ENCODE peak calls at places on chromosomes 12 and 14, in eight cellular contexts. One of them, this sample, is unnamed.

GRCh38 chr14:23439107-23439835 is 3.8 kb upstream of the MYH7 start:
- DNase-seq in frontal cortex: no peak
- DNase-seq in stimulated activated CD4-positive, alpha-beta T cell treated with anti-CD3 and anti-CD28 coated beads, Interleukin-2, amount 100 ng/mL, for 48 hours: no peak
- DNase-seq in fibroblast of lung: no peak
- DNase-seq in activated CD8-positive, alpha-beta memory T cell treated with anti-CD3 and anti-CD28 coated beads, Interleukin-2, amount 50 U/mL, for 48 hours: peak; percentile 37
- DNase-seq in GM12865: no peak
- DNase-seq in thoracic aorta: no peak
- DNase-seq in Right ventricle myocardium inferior: no peak
- DNase-seq in this sample: no peak

GRCh38 chr14:69093551-69094421 is 59.1 kb downstream of the DCAF5 start:
- DNase-seq in thoracic aorta: no peak
- DNase-seq in stimulated activated CD4-positive, alpha-beta T cell treated with anti-CD3 and anti-CD28 coated beads, Interleukin-2, amount 100 ng/mL, for 48 hours: no peak
- DNase-seq in fibroblast of lung: peak; percentile 33
- DNase-seq in frontal cortex: peak; percentile 31
- DNase-seq in GM12865: no peak
- DNase-seq in activated CD8-positive, alpha-beta memory T cell treated with anti-CD3 and anti-CD28 coated beads, Interleukin-2, amount 50 U/mL, for 48 hours: no peak
- DNase-seq in Right ventricle myocardium inferior: no peak
- DNase-seq in this sample: no peak

GRCh38 chr12:94148841-94149780 is 734 bp downstream of the PLXNC1 start:
- DNase-seq in stimulated activated CD4-positive, alpha-beta T cell treated with anti-CD3 and anti-CD28 coated beads, Interleukin-2, amount 100 ng/mL, for 48 hours: peak; percentile 30
- DNase-seq in frontal cortex: peak; percentile 72
- DNase-seq in fibroblast of lung: peak; percentile 49
- DNase-seq in activated CD8-positive, alpha-beta memory T cell treated with anti-CD3 and anti-CD28 coated beads, Interleukin-2, amount 50 U/mL, for 48 hours: peak; percentile 78
- DNase-seq in Right ventricle myocardium inferior: peak; percentile 84
- DNase-seq in thoracic aorta: no peak
- DNase-seq in GM12865: peak; percentile 85
- DNase-seq in this sample: no peak

GRCh38 chr12:52819731-52820510 is 6.0 kb upstream of the KRT4 start:
- DNase-seq in fibroblast of lung: no peak
- DNase-seq in Right ventricle myocardium inferior: no peak
- DNase-seq in GM12865: no peak
- DNase-seq in frontal cortex: no peak
- DNase-seq in activated CD8-positive, alpha-beta memory T cell treated with anti-CD3 and anti-CD28 coated beads, Interleukin-2, amount 50 U/mL, for 48 hours: no peak
- DNase-seq in thoracic aorta: no peak
- DNase-seq in stimulated activated CD4-positive, alpha-beta T cell treated with anti-CD3 and anti-CD28 coated beads, Interleukin-2, amount 100 ng/mL, for 48 hours: no peak
- DNase-seq in this sample: no peak

GRCh38 chr14:77892381-77892871 is 92.5 kb downstream of the ADCK1 start:
- DNase-seq in activated CD8-positive, alpha-beta memory T cell treated with anti-CD3 and anti-CD28 coated beads, Interleukin-2, amount 50 U/mL, for 48 hours: no peak
- DNase-seq in thoracic aorta: no peak
- DNase-seq in fibroblast of lung: no peak
- DNase-seq in GM12865: no peak
- DNase-seq in Right ventricle myocardium inferior: no peak
- DNase-seq in frontal cortex: no peak
- DNase-seq in stimulated activated CD4-positive, alpha-beta T cell treated with anti-CD3 and anti-CD28 coated beads, Interleukin-2, amount 100 ng/mL, for 48 hours: no peak
- DNase-seq in this sample: no peak

GRCh38 chr14:64947710-64948611 is 5.4 kb upstream of the GPX2 start:
- DNase-seq in frontal cortex: no peak
- DNase-seq in Right ventricle myocardium inferior: no peak
- DNase-seq in stimulated activated CD4-positive, alpha-beta T cell treated with anti-CD3 and anti-CD28 coated beads, Interleukin-2, amount 100 ng/mL, for 48 hours: no peak
- DNase-seq in GM12865: no peak
- DNase-seq in thoracic aorta: no peak
- DNase-seq in activated CD8-positive, alpha-beta memory T cell treated with anti-CD3 and anti-CD28 coated beads, Interleukin-2, amount 50 U/mL, for 48 hours: no peak
- DNase-seq in fibroblast of lung: no peak
- DNase-seq in this sample: no peak

GRCh38 chr12:64781374-64782029 is 22.3 kb upstream of the GNS start:
- DNase-seq in activated CD8-positive, alpha-beta memory T cell treated with anti-CD3 and anti-CD28 coated beads, Interleukin-2, amount 50 U/mL, for 48 hours: no peak
- DNase-seq in fibroblast of lung: no peak
- DNase-seq in GM12865: no peak
- DNase-seq in frontal cortex: no peak
- DNase-seq in stimulated activated CD4-positive, alpha-beta T cell treated with anti-CD3 and anti-CD28 coated beads, Interleukin-2, amount 100 ng/mL, for 48 hours: no peak
- DNase-seq in thoracic aorta: no peak
- DNase-seq in Right ventricle myocardium inferior: no peak
- DNase-seq in this sample: no peak

GRCh38 chr14:85528882-85529585 is 910 bp upstream of the FLRT2 start:
- DNase-seq in frontal cortex: no peak
- DNase-seq in Right ventricle myocardium inferior: no peak
- DNase-seq in activated CD8-positive, alpha-beta memory T cell treated with anti-CD3 and anti-CD28 coated beads, Interleukin-2, amount 50 U/mL, for 48 hours: no peak
- DNase-seq in GM12865: no peak
- DNase-seq in fibroblast of lung: peak; percentile 70
- DNase-seq in thoracic aorta: no peak
- DNase-seq in stimulated activated CD4-positive, alpha-beta T cell treated with anti-CD3 and anti-CD28 coated beads, Interleukin-2, amount 100 ng/mL, for 48 hours: no peak
- DNase-seq in this sample: no peak

GRCh38 chr12:26198742-26199141 is 3.4 kb downstream of the SSPN start:
- DNase-seq in stimulated activated CD4-positive, alpha-beta T cell treated with anti-CD3 and anti-CD28 coated beads, Interleukin-2, amount 100 ng/mL, for 48 hours: no peak
- DNase-seq in GM12865: no peak
- DNase-seq in activated CD8-positive, alpha-beta memory T cell treated with anti-CD3 and anti-CD28 coated beads, Interleukin-2, amount 50 U/mL, for 48 hours: no peak
- DNase-seq in fibroblast of lung: peak; percentile 47
- DNase-seq in Right ventricle myocardium inferior: no peak
- DNase-seq in frontal cortex: no peak
- DNase-seq in thoracic aorta: peak; percentile 19
- DNase-seq in this sample: no peak

GRCh38 chr12:11797317-11797913 is 147.9 kb downstream of the ETV6 start:
- DNase-seq in fibroblast of lung: peak; percentile 72
- DNase-seq in thoracic aorta: peak; percentile 25
- DNase-seq in GM12865: no peak
- DNase-seq in Right ventricle myocardium inferior: peak; percentile 52
- DNase-seq in activated CD8-positive, alpha-beta memory T cell treated with anti-CD3 and anti-CD28 coated beads, Interleukin-2, amount 50 U/mL, for 48 hours: no peak
- DNase-seq in stimulated activated CD4-positive, alpha-beta T cell treated with anti-CD3 and anti-CD28 coated beads, Interleukin-2, amount 100 ng/mL, for 48 hours: no peak
- DNase-seq in frontal cortex: no peak
- DNase-seq in this sample: no peak

GRCh38 chr12:48822139-48822538 is 3.8 kb downstream of the CACNB3 start:
- DNase-seq in Right ventricle myocardium inferior: no peak
- DNase-seq in thoracic aorta: no peak
- DNase-seq in frontal cortex: no peak
- DNase-seq in fibroblast of lung: no peak
- DNase-seq in GM12865: no peak
- DNase-seq in stimulated activated CD4-positive, alpha-beta T cell treated with anti-CD3 and anti-CD28 coated beads, Interleukin-2, amount 100 ng/mL, for 48 hours: no peak
- DNase-seq in activated CD8-positive, alpha-beta memory T cell treated with anti-CD3 and anti-CD28 coated beads, Interleukin-2, amount 50 U/mL, for 48 hours: no peak
- DNase-seq in this sample: no peak

GRCh38 chr14:58912287-58912686 is 274.5 kb downstream of the DACT1 start:
- DNase-seq in Right ventricle myocardium inferior: no peak
- DNase-seq in activated CD8-positive, alpha-beta memory T cell treated with anti-CD3 and anti-CD28 coated beads, Interleukin-2, amount 50 U/mL, for 48 hours: no peak
- DNase-seq in frontal cortex: no peak
- DNase-seq in GM12865: no peak
- DNase-seq in fibroblast of lung: no peak
- DNase-seq in thoracic aorta: no peak
- DNase-seq in stimulated activated CD4-positive, alpha-beta T cell treated with anti-CD3 and anti-CD28 coated beads, Interleukin-2, amount 100 ng/mL, for 48 hours: no peak
- DNase-seq in this sample: no peak

GRCh38 chr12:106684497-106684896 is 90.0 kb upstream of the RIC8B start:
- DNase-seq in activated CD8-positive, alpha-beta memory T cell treated with anti-CD3 and anti-CD28 coated beads, Interleukin-2, amount 50 U/mL, for 48 hours: no peak
- DNase-seq in Right ventricle myocardium inferior: no peak
- DNase-seq in stimulated activated CD4-positive, alpha-beta T cell treated with anti-CD3 and anti-CD28 coated beads, Interleukin-2, amount 100 ng/mL, for 48 hours: no peak
- DNase-seq in fibroblast of lung: no peak
- DNase-seq in frontal cortex: no peak
- DNase-seq in GM12865: no peak
- DNase-seq in thoracic aorta: no peak
- DNase-seq in this sample: no peak

GRCh38 chr14:93073833-93074769 is 41.6 kb downstream of the ITPK1 start:
- DNase-seq in thoracic aorta: no peak
- DNase-seq in Right ventricle myocardium inferior: no peak
- DNase-seq in fibroblast of lung: peak; percentile 43
- DNase-seq in GM12865: peak; percentile 35
- DNase-seq in stimulated activated CD4-positive, alpha-beta T cell treated with anti-CD3 and anti-CD28 coated beads, Interleukin-2, amount 100 ng/mL, for 48 hours: no peak
- DNase-seq in activated CD8-positive, alpha-beta memory T cell treated with anti-CD3 and anti-CD28 coated beads, Interleukin-2, amount 50 U/mL, for 48 hours: no peak
- DNase-seq in frontal cortex: no peak
- DNase-seq in this sample: no peak

GRCh38 chr12:71005166-71005565 is 84.6 kb upstream of the PTPRR start:
- DNase-seq in GM12865: no peak
- DNase-seq in frontal cortex: no peak
- DNase-seq in Right ventricle myocardium inferior: no peak
- DNase-seq in activated CD8-positive, alpha-beta memory T cell treated with anti-CD3 and anti-CD28 coated beads, Interleukin-2, amount 50 U/mL, for 48 hours: no peak
- DNase-seq in stimulated activated CD4-positive, alpha-beta T cell treated with anti-CD3 and anti-CD28 coated beads, Interleukin-2, amount 100 ng/mL, for 48 hours: no peak
- DNase-seq in fibroblast of lung: no peak
- DNase-seq in thoracic aorta: no peak
- DNase-seq in this sample: no peak

GRCh38 chr12:48999371-49000131 is at the start of gene DDN:
- DNase-seq in Right ventricle myocardium inferior: no peak
- DNase-seq in fibroblast of lung: peak; percentile 17
- DNase-seq in GM12865: peak; percentile 83
- DNase-seq in frontal cortex: no peak
- DNase-seq in thoracic aorta: no peak
- DNase-seq in activated CD8-positive, alpha-beta memory T cell treated with anti-CD3 and anti-CD28 coated beads, Interleukin-2, amount 50 U/mL, for 48 hours: peak; percentile 80
- DNase-seq in stimulated activated CD4-positive, alpha-beta T cell treated with anti-CD3 and anti-CD28 coated beads, Interleukin-2, amount 100 ng/mL, for 48 hours: no peak
- DNase-seq in this sample: peak; percentile 90

GRCh38 chr12:56315256-56315625 is 547 bp downstream of the CNPY2 start:
- DNase-seq in stimulated activated CD4-positive, alpha-beta T cell treated with anti-CD3 and anti-CD28 coated beads, Interleukin-2, amount 100 ng/mL, for 48 hours: no peak
- DNase-seq in thoracic aorta: no peak
- DNase-seq in frontal cortex: peak; percentile 45
- DNase-seq in GM12865: no peak
- DNase-seq in Right ventricle myocardium inferior: no peak
- DNase-seq in fibroblast of lung: no peak
- DNase-seq in activated CD8-positive, alpha-beta memory T cell treated with anti-CD3 and anti-CD28 coated beads, Interleukin-2, amount 50 U/mL, for 48 hours: no peak
- DNase-seq in this sample: no peak

GRCh38 chr14:103408491-103409155 is 23.4 kb downstream of the MARK3 start:
- DNase-seq in stimulated activated CD4-positive, alpha-beta T cell treated with anti-CD3 and anti-CD28 coated beads, Interleukin-2, amount 100 ng/mL, for 48 hours: no peak
- DNase-seq in Right ventricle myocardium inferior: no peak
- DNase-seq in frontal cortex: no peak
- DNase-seq in thoracic aorta: no peak
- DNase-seq in activated CD8-positive, alpha-beta memory T cell treated with anti-CD3 and anti-CD28 coated beads, Interleukin-2, amount 50 U/mL, for 48 hours: no peak
- DNase-seq in GM12865: no peak
- DNase-seq in fibroblast of lung: no peak
- DNase-seq in this sample: no peak

GRCh38 chr12:7114008-7114407 is 5.0 kb upstream of the C1RL start:
- DNase-seq in thoracic aorta: no peak
- DNase-seq in stimulated activated CD4-positive, alpha-beta T cell treated with anti-CD3 and anti-CD28 coated beads, Interleukin-2, amount 100 ng/mL, for 48 hours: no peak
- DNase-seq in frontal cortex: no peak
- DNase-seq in activated CD8-positive, alpha-beta memory T cell treated with anti-CD3 and anti-CD28 coated beads, Interleukin-2, amount 50 U/mL, for 48 hours: no peak
- DNase-seq in GM12865: no peak
- DNase-seq in fibroblast of lung: no peak
- DNase-seq in Right ventricle myocardium inferior: no peak
- DNase-seq in this sample: no peak

GRCh38 chr12:77049767-77050353 is 15.5 kb downstream of the E2F7 start:
- DNase-seq in fibroblast of lung: peak; percentile 82
- DNase-seq in GM12865: peak; percentile 80
- DNase-seq in activated CD8-positive, alpha-beta memory T cell treated with anti-CD3 and anti-CD28 coated beads, Interleukin-2, amount 50 U/mL, for 48 hours: no peak
- DNase-seq in thoracic aorta: no peak
- DNase-seq in stimulated activated CD4-positive, alpha-beta T cell treated with anti-CD3 and anti-CD28 coated beads, Interleukin-2, amount 100 ng/mL, for 48 hours: no peak
- DNase-seq in Right ventricle myocardium inferior: no peak
- DNase-seq in frontal cortex: no peak
- DNase-seq in this sample: peak; percentile 83

GRCh38 chr14:71328954-71329353 is 421.7 kb downstream of the PCNX1 start:
- DNase-seq in stimulated activated CD4-positive, alpha-beta T cell treated with anti-CD3 and anti-CD28 coated beads, Interleukin-2, amount 100 ng/mL, for 48 hours: no peak
- DNase-seq in frontal cortex: no peak
- DNase-seq in GM12865: no peak
- DNase-seq in Right ventricle myocardium inferior: no peak
- DNase-seq in thoracic aorta: no peak
- DNase-seq in activated CD8-positive, alpha-beta memory T cell treated with anti-CD3 and anti-CD28 coated beads, Interleukin-2, amount 50 U/mL, for 48 hours: no peak
- DNase-seq in fibroblast of lung: no peak
- DNase-seq in this sample: no peak

GRCh38 chr12:100020370-100020769 is 35.6 kb upstream of the ANKS1B start:
- DNase-seq in Right ventricle myocardium inferior: no peak
- DNase-seq in frontal cortex: no peak
- DNase-seq in thoracic aorta: no peak
- DNase-seq in stimulated activated CD4-positive, alpha-beta T cell treated with anti-CD3 and anti-CD28 coated beads, Interleukin-2, amount 100 ng/mL, for 48 hours: no peak
- DNase-seq in GM12865: no peak
- DNase-seq in activated CD8-positive, alpha-beta memory T cell treated with anti-CD3 and anti-CD28 coated beads, Interleukin-2, amount 50 U/mL, for 48 hours: no peak
- DNase-seq in fibroblast of lung: no peak
- DNase-seq in this sample: no peak

GRCh38 chr12:116855744-116856470 is 25.3 kb downstream of the HRK start:
- DNase-seq in frontal cortex: no peak
- DNase-seq in stimulated activated CD4-positive, alpha-beta T cell treated with anti-CD3 and anti-CD28 coated beads, Interleukin-2, amount 100 ng/mL, for 48 hours: no peak
- DNase-seq in thoracic aorta: no peak
- DNase-seq in GM12865: no peak
- DNase-seq in fibroblast of lung: no peak
- DNase-seq in activated CD8-positive, alpha-beta memory T cell treated with anti-CD3 and anti-CD28 coated beads, Interleukin-2, amount 50 U/mL, for 48 hours: no peak
- DNase-seq in Right ventricle myocardium inferior: no peak
- DNase-seq in this sample: no peak

This sample was measured in NAMALWA.